ENCODE peak calls at places on chromosomes 6 and 20, in nine cellular contexts. A is stimulated activated CD4-positive, alpha-beta T cell treated with anti-CD3 and anti-CD28 coated beads, Interleukin-2, amount 100 ng/mL, for 24 hours; X is epithelial cell of prostate; R is Right ventricle myocardium superior; W is fibroblast of gingiva; Q is T-helper 1 cell; L is cardiac muscle cell; V is GM13977; M is globus pallidus. O is an unnamed sample.

GRCh38 chr6:49462071-49462470 is 982 bp downstream of the MMUT start:
- DNase-seq in Q (no peak), X (no peak), M (no peak), L (peak), A (no peak), W (no peak), R (no peak), V (no peak), O (no peak)

GRCh38 chr6:51394061-51394460 is 575.4 kb downstream of the TFAP2B start:
- DNase-seq in Q (no peak), V (no peak), R (no peak), L (no peak), A (no peak), X (no peak), W (no peak), M (no peak), O (no peak)

GRCh38 chr20:48687097-48687800 is 140.6 kb downstream of the PREX1 start:
- DNase-seq in M (no peak), R (no peak), Q (no peak), L (no peak), V (no peak), X (no peak), A (no peak), W (no peak), O (no peak)

GRCh38 chr20:19739351-19739750 is 18.7 kb upstream of the RIN2 start:
- DNase-seq in L (no peak), R (no peak), M (no peak), A (no peak), W (no peak), V (no peak), X (no peak), Q (no peak), O (no peak)

GRCh38 chr6:163404825-163405265 is 9.7 kb upstream of the QKI start:
- DNase-seq in L (peak), M (peak), R (peak), X (no peak), Q (no peak), A (no peak), V (no peak), W (peak), O (no peak)

GRCh38 chr6:166957087-166957804 is 896 bp upstream of the RNASET2 start:
- DNase-seq in L (peak), V (peak), W (no peak), R (peak), X (no peak), Q (peak), A (peak), M (peak), O (no peak)

GRCh38 chr6:156131221-156131903 is 645.8 kb upstream of the ARID1B start:
- DNase-seq in V (no peak), X (no peak), M (no peak), R (no peak), W (no peak), L (no peak), A (no peak), Q (no peak), O (no peak)

GRCh38 chr6:26475823-26476729 is 18.3 kb downstream of the BTN2A1 start:
- DNase-seq in X (no peak), V (no peak), L (no peak), W (no peak), Q (no peak), R (no peak), A (no peak), M (no peak), O (no peak)

GRCh38 chr6:133814797-133815196 is 74.1 kb upstream of the TCF21 start:
- DNase-seq in W (peak), A (no peak), R (no peak), Q (no peak), M (no peak), X (peak), V (no peak), L (peak), O (no peak)

GRCh38 chr6:106513813-106514212 is 115.5 kb downstream of the RTN4IP1 start:
- DNase-seq in X (no peak), V (peak), R (no peak), A (no peak), M (no peak), W (no peak), Q (no peak), L (no peak), O (no peak)

GRCh38 chr6:110878751-110879539 is 4.4 kb downstream of the AMD1 start:
- DNase-seq in A (peak), X (no peak), R (no peak), V (no peak), Q (no peak), L (peak), W (peak), M (peak), O (no peak)

GRCh38 chr6:45617441-45617840 is 239.7 kb upstream of the SUPT3H start:
- DNase-seq in R (no peak), V (no peak), W (peak), A (no peak), Q (no peak), L (peak), M (no peak), X (peak), O (no peak)

GRCh38 chr20:45867811-45868176 is 10.4 kb downstream of the ZSWIM3 start:
- DNase-seq in M (no peak), W (peak), X (peak), A (no peak), L (peak), R (no peak), V (no peak), Q (no peak), O (no peak)

GRCh38 chr6:33947047-33947446 is 143.2 kb upstream of the MLN start:
- DNase-seq in A (no peak), M (no peak), X (no peak), V (no peak), Q (peak), L (no peak), R (no peak), W (no peak), O (no peak)